ENCODE peak calls at places on chromosomes 5 and 9, in seven cellular contexts. J, D, S, C, B, V and W are unnamed samples.

GRCh38 chr5:142922223-142922952 is 152.2 kb downstream of the ARHGAP26 start:
- DNase-seq in J (peak; percentile 33), D (peak; percentile 4), S (no peak), C (no peak), B (no peak), V (peak; percentile 52), W (peak; percentile 61)

GRCh38 chr5:78007232-78007631 is 231.1 kb upstream of the TBCA start:
- DNase-seq in J (no peak), D (no peak), S (no peak), C (no peak), B (no peak), V (no peak), W (no peak)

GRCh38 chr9:133943781-133944745 is 48.1 kb downstream of the VAV2 start:
- DNase-seq in J (no peak), D (no peak), S (peak; percentile 33), C (no peak), B (no peak), V (peak; percentile 37), W (no peak)

GRCh38 chr9:121298689-121299112 is 30.7 kb downstream of the GSN start:
- DNase-seq in J (no peak), D (peak; percentile 40), S (no peak), C (no peak), B (no peak), V (no peak), W (no peak)

GRCh38 chr5:72940082-72940481 is 15.8 kb upstream of the FCHO2 start:
- DNase-seq in J (no peak), D (no peak), S (no peak), C (no peak), B (no peak), V (no peak), W (no peak)

GRCh38 chr5:127313847-127314473 is 23.4 kb downstream of the MEGF10 start:
- DNase-seq in J (no peak), D (peak; percentile 27), S (peak; percentile 64), C (peak; percentile 69), B (peak; percentile 49), V (peak; percentile 83), W (peak; percentile 22)

GRCh38 chr5:128791312-128791711 is 174.0 kb upstream of the SLC27A6 start:
- DNase-seq in J (no peak), D (no peak), S (no peak), C (no peak), B (no peak), V (no peak), W (no peak)

GRCh38 chr9:129109504-129109903 is 1.1 kb downstream of the CRAT start:
- DNase-seq in J (no peak), D (no peak), S (peak; percentile 65), C (no peak), B (no peak), V (peak; percentile 54), W (no peak)

GRCh38 chr5:80275347-80275746 is 19.5 kb upstream of the SERINC5 start:
- DNase-seq in J (no peak), D (peak; percentile 17), S (no peak), C (no peak), B (no peak), V (no peak), W (no peak)

GRCh38 chr9:133707065-133707760 is 30.9 kb downstream of the SARDH start:
- DNase-seq in J (no peak), D (no peak), S (peak; percentile 65), C (no peak), B (no peak), V (no peak), W (no peak)

GRCh38 chr9:3931996-3932906 is 367.6 kb downstream of the GLIS3 start:
- DNase-seq in J (no peak), D (no peak), S (no peak), C (no peak), B (no peak), V (no peak), W (no peak)

GRCh38 chr5:44294492-44294891 is 94.7 kb downstream of the FGF10 start:
- DNase-seq in J (no peak), D (no peak), S (peak; percentile 70), C (no peak), B (no peak), V (no peak), W (no peak)

GRCh38 chr5:140806834-140807775 is at the start of gene PCDHA4:
- DNase-seq in J (no peak), D (no peak), S (peak; percentile 45), C (no peak), B (no peak), V (no peak), W (no peak)

GRCh38 chr9:72473474-72474241 is 47.8 kb upstream of the TMC1 start:
- DNase-seq in J (peak; percentile 44), D (no peak), S (no peak), C (no peak), B (no peak), V (no peak), W (no peak)

GRCh38 chr9:6575324-6575758 is 70.2 kb downstream of the GLDC start:
- DNase-seq in J (no peak), D (no peak), S (no peak), C (no peak), B (no peak), V (no peak), W (no peak)

GRCh38 chr9:36023260-36024048 is 13.3 kb upstream of the RECK start:
- DNase-seq in J (no peak), D (peak; percentile 65), S (peak; percentile 50), C (peak; percentile 64), B (peak; percentile 50), V (peak; percentile 65), W (no peak)

GRCh38 chr5:73160239-73160671 is 12.7 kb upstream of the TMEM174 start:
- DNase-seq in J (no peak), D (no peak), S (no peak), C (no peak), B (peak; percentile 46), V (no peak), W (no peak)

GRCh38 chr5:75510417-75510835 is 1.0 kb downstream of the CERT1 start:
- DNase-seq in J (no peak), D (no peak), S (no peak), C (no peak), B (no peak), V (peak; percentile 49), W (no peak)

GRCh38 chr9:6272229-6272597 is 56.0 kb upstream of the TPD52L3 start:
- DNase-seq in J (no peak), D (no peak), S (no peak), C (no peak), B (no peak), V (peak; percentile 31), W (no peak)

GRCh38 chr5:150789943-150790611 is 11.5 kb downstream of the SMIM3 start:
- DNase-seq in J (peak; percentile 53), D (no peak), S (peak; percentile 44), C (no peak), B (peak; percentile 51), V (peak; percentile 99), W (peak; percentile 68)

GRCh38 chr5:540215-541147 is 16.2 kb upstream of the SLC9A3 start:
- DNase-seq in J (no peak), D (no peak), S (peak; percentile 23), C (peak; percentile 43), B (no peak), V (no peak), W (no peak)

GRCh38 chr9:137216188-137216965 is 5.7 kb downstream of the RNF208 start:
- DNase-seq in J (no peak), D (no peak), S (no peak), C (no peak), B (no peak), V (no peak), W (no peak)

GRCh38 chr5:10563132-10563939 is 534 bp upstream of the ANKRD33B start:
- DNase-seq in J (no peak), D (peak; percentile 30), S (peak; percentile 64), C (peak; percentile 56), B (peak; percentile 26), V (peak; percentile 66), W (no peak)

GRCh38 chr9:5265939-5266338 is 34.7 kb downstream of the INSL4 start:
- DNase-seq in J (no peak), D (no peak), S (no peak), C (no peak), B (no peak), V (no peak), W (no peak)

GRCh38 chr5:82593481-82593880 is 315.3 kb upstream of the RPS23 start:
- DNase-seq in J (no peak), D (no peak), S (no peak), C (no peak), B (no peak), V (no peak), W (no peak)

GRCh38 chr5:56176155-56176798 is 56.9 kb downstream of the ANKRD55 start:
- DNase-seq in J (no peak), D (no peak), S (no peak), C (no peak), B (no peak), V (no peak), W (no peak)

GRCh38 chr9:133538851-133539250 is 4.3 kb downstream of the ADAMTSL2 start:
- DNase-seq in J (no peak), D (no peak), S (no peak), C (no peak), B (no peak), V (no peak), W (no peak)

GRCh38 chr9:111986035-111986556 is 89.5 kb downstream of the UGCG start:
- DNase-seq in J (no peak), D (no peak), S (no peak), C (no peak), B (no peak), V (no peak), W (no peak)

GRCh38 chr5:132883261-132883834 is 9.9 kb downstream of the LEAP2 start:
- DNase-seq in J (peak; percentile 45), D (peak; percentile 27), S (no peak), C (no peak), B (no peak), V (peak; percentile 69), W (peak; percentile 66)

GRCh38 chr9:137382728-137383452 is 40.1 kb downstream of the EXD3 start:
- DNase-seq in J (no peak), D (no peak), S (peak; percentile 37), C (no peak), B (no peak), V (no peak), W (no peak)

GRCh38 chr5:67799732-67800234 is 415.8 kb upstream of the PIK3R1 start:
- DNase-seq in J (no peak), D (no peak), S (peak; percentile 57), C (no peak), B (no peak), V (no peak), W (no peak)

GRCh38 chr5:16617272-16617973 is 626 bp upstream of the RETREG1 start:
- DNase-seq in J (no peak), D (no peak), S (peak; percentile 56), C (no peak), B (peak; percentile 8), V (no peak), W (no peak)

GRCh38 chr5:95530441-95530840 is 24.3 kb downstream of the SKIC3 start:
- DNase-seq in J (no peak), D (no peak), S (no peak), C (no peak), B (no peak), V (peak; percentile 10), W (no peak)

GRCh38 chr9:69504058-69504457 is 168.1 kb downstream of the APBA1 start:
- DNase-seq in J (no peak), D (no peak), S (no peak), C (no peak), B (no peak), V (no peak), W (no peak)

GRCh38 chr9:78756813-78757510 is 460.0 kb downstream of the PSAT1 start:
- DNase-seq in J (no peak), D (no peak), S (no peak), C (no peak), B (no peak), V (no peak), W (no peak)

GRCh38 chr9:77714077-77714549 is 66.0 kb upstream of the GNA14 start:
- DNase-seq in J (no peak), D (no peak), S (no peak), C (no peak), B (no peak), V (no peak), W (no peak)

GRCh38 chr5:38396766-38397165 is 138.4 kb downstream of the EGFLAM start:
- DNase-seq in J (no peak), D (no peak), S (no peak), C (no peak), B (no peak), V (no peak), W (no peak)

GRCh38 chr5:111530298-111530740 is 18.0 kb upstream of the STARD4 start:
- DNase-seq in J (peak; percentile 69), D (no peak), S (peak; percentile 80), C (peak; percentile 47), B (peak; percentile 55), V (peak; percentile 37), W (peak; percentile 87)